ENCODE peak calls at places on chromosomes 1 and 21, in eight cellular contexts. J is OCI-LY7, I is ELR, T is tibial artery, H is NCI-H1694 treated with DMSO at 0.1 percent for 48 hours, U is left ventricle myocardium superior, X is HCT116, D is osteocyte. F is an unnamed sample.
A peak's percentile ranks its signal among the peaks of the same experiment; 100 is the strongest.

GRCh38 chr1:154999651-155000474 is 2.7 kb upstream of the ZBTB7B start:
- DNase-seq in J (peak; percentile 76), T (peak; percentile 70), H (peak; percentile 57), I (no peak), D (no peak), X (no peak), U (peak; percentile 44), F (peak; percentile 53)

GRCh38 chr21:42878993-42879787 is at the start of gene WDR4:
- DNase-seq in X (peak; percentile 93), I (peak; percentile 96), D (peak; percentile 99), U (peak; percentile 98), H (peak; percentile 94), J (peak; percentile 98), T (peak; percentile 98), F (peak; percentile 98)

GRCh38 chr1:111565957-111566356 is 53.6 kb upstream of the RAP1A start:
- DNase-seq in T (no peak), X (no peak), U (no peak), I (no peak), H (no peak), D (no peak), J (no peak), F (no peak)

GRCh38 chr1:148160421-148161251 is 8.6 kb upstream of the NBPF11 start:
- DNase-seq in I (no peak), T (no peak), J (no peak), U (peak; percentile 28), D (no peak), X (no peak), H (no peak), F (no peak)

GRCh38 chr1:160210563-160210962 is 5.4 kb downstream of the PEA15 start:
- DNase-seq in J (no peak), D (no peak), T (no peak), X (no peak), H (no peak), U (peak; percentile 43), I (no peak), F (no peak)

GRCh38 chr1:119249283-119249682 is 108.8 kb upstream of the WARS2 start:
- DNase-seq in U (no peak), T (no peak), X (no peak), D (no peak), J (no peak), H (no peak), I (no peak), F (no peak)

GRCh38 chr1:201889092-201889968 is 632 bp downstream of the SHISA4 start:
- DNase-seq in J (no peak), I (no peak), U (no peak), D (no peak), T (peak; percentile 65), H (no peak), X (no peak), F (no peak)

GRCh38 chr1:226737819-226738420 is 1.2 kb downstream of the ITPKB start:
- DNase-seq in H (peak; percentile 47), U (peak; percentile 66), D (no peak), J (peak; percentile 73), T (peak; percentile 73), I (peak; percentile 64), X (no peak), F (peak; percentile 54)

GRCh38 chr1:70487910-70488665 is 77.0 kb downstream of the CTH start:
- DNase-seq in D (no peak), T (no peak), X (peak; percentile 46), J (peak; percentile 56), H (peak; percentile 13), U (no peak), I (peak; percentile 64), F (peak; percentile 65)

GRCh38 chr1:210402560-210402959 is 73.9 kb downstream of the HHAT start:
- DNase-seq in U (no peak), I (no peak), X (no peak), T (no peak), H (no peak), D (no peak), J (no peak), F (no peak)

GRCh38 chr1:85330711-85331290 is 54.4 kb upstream of the BCL10 start:
- DNase-seq in T (no peak), D (no peak), X (no peak), H (no peak), U (no peak), I (peak; percentile 97), J (no peak), F (peak; percentile 16)

GRCh38 chr1:166166400-166166699 is 451 bp downstream of the FAM78B start:
- DNase-seq in H (no peak), D (no peak), X (no peak), J (no peak), T (no peak), I (no peak), U (peak; percentile 33), F (no peak)

GRCh38 chr1:200699871-200700270 is 30.2 kb upstream of the DDX59 start:
- DNase-seq in J (peak; percentile 2), T (no peak), X (no peak), D (no peak), I (peak; percentile 84), U (no peak), H (no peak), F (no peak)

GRCh38 chr1:151829352-151830046 is 2.1 kb downstream of the RORC start:
- DNase-seq in J (no peak), T (no peak), I (no peak), U (no peak), X (no peak), D (no peak), H (no peak), F (no peak)

GRCh38 chr1:172837816-172838680 is 179.1 kb downstream of the FASLG start:
- DNase-seq in H (no peak), U (no peak), D (no peak), I (peak; percentile 81), X (peak; percentile 89), J (no peak), T (no peak), F (peak; percentile 94)

GRCh38 chr1:235317179-235317578 is 10.8 kb downstream of the ARID4B start:
- DNase-seq in D (no peak), J (no peak), I (no peak), H (no peak), T (no peak), X (no peak), U (no peak), F (peak; percentile 33)

GRCh38 chr1:92495392-92496066 is 8.8 kb upstream of the GFI1 start:
- DNase-seq in H (no peak), I (no peak), U (no peak), T (no peak), X (no peak), J (no peak), D (no peak), F (no peak)

GRCh38 chr1:94038511-94038910 is 82.4 kb downstream of the ABCA4 start:
- DNase-seq in X (no peak), H (no peak), I (no peak), T (no peak), U (no peak), D (no peak), J (no peak), F (no peak)

GRCh38 chr1:33332357-33332789 is 11.5 kb upstream of the A3GALT2 start:
- DNase-seq in H (no peak), D (no peak), T (peak; percentile 82), J (no peak), X (no peak), U (no peak), I (no peak), F (no peak)

GRCh38 chr1:116521186-116521585 is 49.6 kb downstream of the CD58 start:
- DNase-seq in U (no peak), J (no peak), X (no peak), D (no peak), T (no peak), H (no peak), I (peak; percentile 63), F (peak; percentile 69)

GRCh38 chr1:58815680-58816071 is 31.8 kb upstream of the JUN start:
- DNase-seq in U (no peak), T (no peak), H (no peak), D (no peak), J (peak; percentile 42), X (no peak), I (peak; percentile 50), F (peak; percentile 46)

GRCh38 chr1:156055343-156055645 is 712 bp downstream of the LAMTOR2 start:
- DNase-seq in T (no peak), U (no peak), X (no peak), D (no peak), J (no peak), I (peak; percentile 21), H (no peak), F (no peak)

GRCh38 chr1:37602750-37603694 is 7.3 kb upstream of the GNL2 start:
- DNase-seq in J (peak; percentile 76), T (no peak), U (no peak), I (peak; percentile 59), D (no peak), X (no peak), H (peak; percentile 30), F (peak; percentile 37)

GRCh38 chr1:28265577-28265976 is 6.3 kb downstream of the SESN2 start:
- DNase-seq in U (no peak), H (no peak), D (no peak), I (no peak), J (no peak), X (no peak), T (no peak), F (no peak)

GRCh38 chr1:94069649-94070285 is 51.2 kb downstream of the ABCA4 start:
- DNase-seq in D (no peak), U (no peak), X (no peak), T (no peak), H (no peak), I (peak; percentile 58), J (no peak), F (no peak)

GRCh38 chr1:975896-976683 is 5.8 kb downstream of the PERM1 start:
- DNase-seq in U (peak; percentile 74), I (peak; percentile 80), X (peak; percentile 41), H (no peak), J (peak; percentile 58), T (peak; percentile 83), D (no peak), F (peak; percentile 76)

GRCh38 chr21:29359718-29360117 is 61.0 kb downstream of the BACH1 start:
- DNase-seq in I (peak; percentile 81), U (no peak), T (no peak), X (no peak), H (no peak), J (no peak), D (no peak), F (peak; percentile 61)

GRCh38 chr21:31656199-31657095 is 3.0 kb upstream of the SOD1 start:
- DNase-seq in J (no peak), U (no peak), H (no peak), D (peak; percentile 65), X (no peak), T (no peak), I (peak; percentile 24), F (peak; percentile 74)

GRCh38 chr21:25733859-25734653 is 648 bp downstream of the ATP5PF start:
- DNase-seq in H (peak; percentile 27), T (no peak), D (no peak), X (no peak), U (peak; percentile 57), I (peak; percentile 47), J (peak; percentile 43), F (peak; percentile 27)

GRCh38 chr1:30756545-30757195 is 904 bp downstream of the LAPTM5 start:
- DNase-seq in D (no peak), H (peak; percentile 10), I (peak; percentile 93), U (peak; percentile 62), J (peak; percentile 80), X (no peak), T (peak; percentile 86), F (peak; percentile 92)

GRCh38 chr1:27658951-27659496 is 13.0 kb downstream of the IFI6 start:
- DNase-seq in U (no peak), H (no peak), J (peak; percentile 52), T (no peak), X (no peak), D (no peak), I (peak; percentile 93), F (peak; percentile 89)

GRCh38 chr1:173255214-173255813 is 48.2 kb upstream of the TNFSF4 start:
- DNase-seq in D (no peak), U (no peak), T (no peak), I (peak; percentile 63), X (peak; percentile 28), J (peak; percentile 54), H (peak; percentile 12), F (peak; percentile 62)

GRCh38 chr1:165884690-165885304 is 57.4 kb downstream of the UCK2 start:
- DNase-seq in T (no peak), I (no peak), H (no peak), X (no peak), U (no peak), J (peak; percentile 10), D (no peak), F (no peak)

GRCh38 chr1:168628807-168629206 is 52.4 kb downstream of the XCL1 start:
- DNase-seq in I (peak; percentile 52), D (no peak), H (no peak), U (no peak), T (no peak), X (peak; percentile 78), J (no peak), F (peak; percentile 99)

F was measured in epithelial cell of esophagus.